ENCODE peak calls at places on chromosomes 12 and 14, in four cellular contexts. Z, H, B and S are unnamed samples.

GRCh38 chr14:36605506-36605857 is 23.1 kb upstream of the NKX2-8 start:
- DNase-seq in Z (no peak), B (no peak), H (no peak), S (peak; percentile 33)

GRCh38 chr12:123131879-123132402 is 18.9 kb downstream of the PITPNM2 start:
- DNase-seq in B (no peak), H (no peak), Z (no peak), S (no peak)

GRCh38 chr12:112537710-112538396 is 119.1 kb downstream of the PTPN11 start:
- DNase-seq in Z (no peak), B (no peak), H (peak; percentile 33), S (peak; percentile 56)

GRCh38 chr12:130044991-130045621 is 117.2 kb upstream of the FZD10 start:
- DNase-seq in H (peak; percentile 21), B (no peak), Z (no peak), S (peak; percentile 75)

GRCh38 chr14:55975281-55975905 is 142.8 kb upstream of the PELI2 start:
- DNase-seq in Z (no peak), H (no peak), B (no peak), S (no peak)

GRCh38 chr12:89472508-89472907 is 52.1 kb downstream of the GALNT4 start:
- DNase-seq in B (no peak), Z (no peak), H (no peak), S (no peak)

GRCh38 chr12:130711751-130712150 is 4.3 kb downstream of the RIMBP2 start:
- DNase-seq in H (no peak), B (no peak), Z (no peak), S (no peak)

GRCh38 chr12:8697476-8698131 is at the start of gene RIMKLB:
- DNase-seq in Z (no peak), B (peak; percentile 81), H (peak; percentile 71), S (no peak)

GRCh38 chr14:80215756-80216581 is 4.7 kb upstream of the DIO2 start:
- DNase-seq in B (no peak), H (no peak), Z (no peak), S (no peak)

GRCh38 chr12:6053541-6053940 is 70.9 kb downstream of the VWF start:
- DNase-seq in B (no peak), H (no peak), Z (no peak), S (peak; percentile 33)

GRCh38 chr12:96210376-96211055 is 16.3 kb downstream of the ELK3 start:
- DNase-seq in H (no peak), Z (no peak), B (no peak), S (no peak)

GRCh38 chr14:35335388-35336092 is 43.4 kb downstream of the PSMA6 start:
- DNase-seq in B (no peak), Z (no peak), H (no peak), S (peak; percentile 86)

GRCh38 chr12:104974626-104975290 is 11.4 kb upstream of the NOPCHAP1 start:
- DNase-seq in B (no peak), H (no peak), Z (peak; percentile 97), S (no peak)

GRCh38 chr12:106428379-106428778 is 70.8 kb downstream of the POLR3B start:
- DNase-seq in H (no peak), Z (no peak), B (no peak), S (no peak)

GRCh38 chr14:90419200-90419599 is 22.4 kb downstream of the CALM1 start:
- DNase-seq in H (no peak), Z (no peak), B (no peak), S (no peak)

GRCh38 chr14:65565948-65566347 is 153.4 kb downstream of the FUT8 start:
- DNase-seq in Z (peak; percentile 4), H (no peak), B (no peak), S (no peak)

GRCh38 chr14:33847066-33847465 is 103.8 kb downstream of the EGLN3 start:
- DNase-seq in Z (no peak), H (no peak), B (no peak), S (no peak)

GRCh38 chr12:62256408-62257079 is 3.7 kb upstream of the USP15 start:
- DNase-seq in Z (no peak), H (no peak), B (peak; percentile 17), S (no peak)

GRCh38 chr14:37515761-37516160 is 79.3 kb downstream of the FOXA1 start:
- DNase-seq in B (no peak), H (no peak), Z (no peak), S (no peak)

GRCh38 chr12:130479401-130480125 is 141.9 kb downstream of the PIWIL1 start:
- DNase-seq in B (no peak), H (no peak), Z (no peak), S (no peak)

GRCh38 chr14:95069547-95069946 is 87.8 kb downstream of the DICER1 start:
- DNase-seq in B (no peak), H (no peak), Z (no peak), S (no peak)

GRCh38 chr14:103576371-103577024 is 13.7 kb downstream of the COA8 start:
- DNase-seq in Z (no peak), H (peak; percentile 36), B (no peak), S (no peak)

DNA sequence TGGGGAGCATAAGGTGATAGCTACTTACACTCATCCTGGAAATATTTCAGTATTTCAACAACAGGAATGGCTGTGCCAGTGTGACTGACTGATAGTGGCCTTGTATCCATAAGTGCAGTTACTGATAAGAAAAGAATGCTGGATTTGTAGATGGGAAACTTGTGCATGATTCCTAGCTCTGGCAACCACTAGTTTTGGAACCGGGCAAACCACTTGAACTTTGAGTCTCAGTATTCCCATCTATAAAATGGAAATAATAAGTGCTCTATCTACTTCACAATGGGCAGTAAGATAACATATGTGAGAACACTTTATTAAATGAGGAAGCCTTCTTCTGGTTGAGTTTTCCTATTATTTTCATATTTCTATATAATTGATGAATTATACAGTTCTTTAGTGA is 77.2 kb downstream of the TPH2 start:
- DNase-seq in B (no peak), Z (no peak), H (no peak), S (no peak)
- TF ChIP-seq NR2C2 in B (no peak), Z (no peak), H (no peak), S (no peak)

GRCh38 chr12:108664338-108665258 is 30.9 kb upstream of the SELPLG start:
- DNase-seq in Z (peak; percentile 91), B (peak; percentile 79), H (peak; percentile 82), S (peak; percentile 92)

GRCh38 chr12:108667349-108667748 is 33.7 kb upstream of the SELPLG start:
- DNase-seq in H (no peak), B (no peak), Z (no peak), S (peak; percentile 12)

GRCh38 chr12:108668532-108668931 is 34.8 kb upstream of the SELPLG start:
- DNase-seq in H (no peak), B (no peak), Z (no peak), S (no peak)

GRCh38 chr12:108665608-108666202 is 32.0 kb upstream of the SELPLG start:
- DNase-seq in Z (no peak), B (no peak), H (no peak), S (peak; percentile 38)

GRCh38 chr12:108666326-108666995 is 32.8 kb upstream of the SELPLG start:
- DNase-seq in H (no peak), Z (no peak), B (no peak), S (peak; percentile 76)
- TF ChIP-seq NR2C2 in H (no peak), Z (no peak), B (no peak), S (no peak)

DNA sequence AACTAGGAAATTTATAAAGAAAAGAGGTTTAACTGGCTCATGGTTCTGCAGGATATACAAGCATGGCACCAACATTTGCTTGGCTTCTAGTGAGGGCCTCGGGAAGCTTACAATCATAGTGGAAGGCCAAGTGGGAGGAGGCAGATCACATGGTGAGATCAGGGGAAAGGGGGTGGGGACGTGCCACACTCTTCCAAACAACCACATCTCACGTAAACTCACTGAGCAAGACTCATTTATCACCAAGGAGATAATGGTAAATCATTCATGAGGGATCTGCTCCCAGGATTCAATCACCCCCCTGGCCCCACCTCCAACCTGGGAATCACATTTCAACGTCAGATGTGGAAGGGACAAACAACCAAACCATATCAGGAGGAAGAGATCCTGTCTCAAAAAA is 35.8 kb downstream of the NUMB start:
- DNase-seq in Z (no peak), B (no peak), H (no peak), S (no peak)
- TF ChIP-seq NR2C2 in Z (no peak), B (no peak), H (no peak), S (no peak)

DNA sequence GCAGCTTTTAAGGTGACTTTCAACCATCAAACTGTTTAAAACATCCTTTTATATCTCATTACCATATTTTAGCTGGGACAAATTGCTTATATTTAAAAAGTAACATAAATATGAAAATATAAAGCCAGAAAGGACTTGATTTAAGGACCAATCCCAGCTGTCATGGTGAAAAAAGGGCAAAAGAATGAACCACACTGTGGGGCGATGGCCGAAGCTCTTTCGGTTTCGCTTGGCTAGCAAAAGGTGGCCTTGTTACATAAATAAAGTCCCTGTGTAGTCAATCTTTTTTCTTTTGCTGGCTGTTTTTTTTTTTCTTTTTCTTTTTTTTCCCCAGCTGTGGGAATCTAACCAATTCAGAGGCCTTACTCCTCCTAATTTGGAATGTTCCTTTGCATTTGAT is 50.9 kb downstream of the FBXO33 start:
- DNase-seq in B (no peak), Z (no peak), H (no peak), S (no peak)
- TF ChIP-seq NR2C2 in B (no peak), Z (no peak), H (no peak), S (no peak)

GRCh38 chr12:120844297-120844696 is 59.9 kb downstream of the SPPL3 start:
- DNase-seq in Z (no peak), H (no peak), B (no peak), S (no peak)

GRCh38 chr12:120844768-120845449 is 59.2 kb downstream of the SPPL3 start:
- DNase-seq in H (no peak), B (no peak), Z (no peak), S (no peak)

GRCh38 chr12:120847392-120848157 is 56.6 kb downstream of the SPPL3 start:
- DNase-seq in H (no peak), B (no peak), Z (peak; percentile 78), S (no peak)

GRCh38 chr12:120845696-120846095 is 58.5 kb downstream of the SPPL3 start:
- DNase-seq in B (no peak), Z (no peak), H (no peak), S (no peak)

GRCh38 chr12:120846721-120847120 is 57.4 kb downstream of the SPPL3 start:
- DNase-seq in B (no peak), Z (no peak), H (no peak), S (no peak)
- TF ChIP-seq NR2C2 in B (no peak), Z (no peak), H (no peak), S (no peak)